ENCODE peak calls at places on chromosomes 16 and 17, in five cellular contexts. Y is activated T-helper 2 cell treated with anti-CD3 and anti-CD28 coated beads, Interferon-gamma antibody, Interleukin-2, Interleukin-4, amounts not matched to agents 10 μg/mL and 5 μg/mL and 100 μg/mL, durations not matched to agents 14 hours and 24 hours and 36 hours; B is dorsolateral prefrontal cortex; S is fibroblast of pulmonary artery; Z is fibroblast of lung. F is an unnamed sample.

GRCh38 chr16:67404740-67405226 is 11.5 kb upstream of the TPPP3 start:
- DNase-seq in S (no peak), B (no peak), Y (no peak), Z (no peak), F (no peak)

GRCh38 chr17:63847525-63848249 is 5.2 kb upstream of the SMARCD2 start:
- DNase-seq in Y (no peak), Z (no peak), B (no peak), S (no peak), F (no peak)

GRCh38 chr16:57997528-57998265 is 2.8 kb downstream of the ZNF319 start:
- DNase-seq in Y (no peak), Z (no peak), B (no peak), S (no peak), F (no peak)

GRCh38 chr16:75247249-75247648 is 4.2 kb downstream of the BCAR1 start:
- DNase-seq in B (peak; percentile 89), S (no peak), Z (no peak), Y (no peak), F (no peak)

GRCh38 chr17:48055531-48056245 is 7.5 kb downstream of the NFE2L1 start:
- DNase-seq in S (peak; percentile 90), Y (no peak), Z (peak; percentile 47), B (no peak), F (peak; percentile 94)

GRCh38 chr17:39194089-39194984 is 3.1 kb downstream of the CACNB1 start:
- DNase-seq in B (peak; percentile 82), Z (peak; percentile 69), Y (no peak), S (peak; percentile 70), F (peak; percentile 73)

GRCh38 chr17:34822007-34822737 is 139.1 kb downstream of the CCT6B start:
- DNase-seq in Y (no peak), S (no peak), Z (no peak), B (no peak), F (no peak)

GRCh38 chr17:77916771-77917481 is 41.6 kb upstream of the TNRC6C start:
- DNase-seq in S (no peak), B (no peak), Y (no peak), Z (no peak), F (no peak)

GRCh38 chr17:64041912-64042311 is 21.5 kb upstream of the ICAM2 start:
- DNase-seq in Z (no peak), Y (no peak), S (no peak), B (no peak), F (no peak)

GRCh38 chr16:31664683-31665482 is 137.2 kb downstream of the AHSP start:
- DNase-seq in Y (no peak), B (no peak), S (peak; percentile 3), Z (peak; percentile 61), F (peak; percentile 70)

GRCh38 chr16:11697319-11697718 is 29.1 kb downstream of the SNN start:
- DNase-seq in Y (no peak), B (peak; percentile 66), S (no peak), Z (no peak), F (no peak)

GRCh38 chr16:88872650-88873331 is 6.3 kb upstream of the PABPN1L start:
- DNase-seq in Y (no peak), Z (no peak), S (no peak), B (no peak), F (no peak)

GRCh38 chr16:64626771-64627170 is 495.1 kb downstream of the CDH11 start:
- DNase-seq in Y (no peak), S (no peak), B (no peak), Z (peak; percentile 27), F (peak; percentile 15)

GRCh38 chr16:21161211-21161610 is 2.7 kb downstream of the LDAF1 start:
- DNase-seq in Y (no peak), Z (no peak), B (no peak), S (peak; percentile 7), F (no peak)

GRCh38 chr17:8125196-8125946 is 1.5 kb upstream of the HES7 start:
- DNase-seq in B (peak; percentile 83), Y (peak; percentile 78), Z (peak; percentile 43), S (peak; percentile 69), F (peak; percentile 76)

GRCh38 chr16:85683363-85683762 is 5.4 kb downstream of the GINS2 start:
- DNase-seq in Z (no peak), S (no peak), B (no peak), Y (no peak), F (no peak)

GRCh38 chr17:4872786-4873185 is 26.6 kb upstream of the C17orf107 start:
- DNase-seq in S (peak; percentile 12), Y (no peak), Z (no peak), B (no peak), F (no peak)

GRCh38 chr16:22694887-22695382 is 119.0 kb upstream of the HS3ST2 start:
- DNase-seq in B (no peak), Z (peak; percentile 92), S (peak; percentile 54), Y (no peak), F (peak; percentile 90)

GRCh38 chr17:80761421-80761871 is 216.8 kb downstream of the RPTOR start:
- DNase-seq in S (peak; percentile 69), Y (peak; percentile 73), B (no peak), Z (peak; percentile 89), F (peak; percentile 89)

GRCh38 chr17:44921122-44921882 is 6.0 kb upstream of the GFAP start:
- DNase-seq in B (no peak), Z (no peak), Y (no peak), S (no peak), F (no peak)

GRCh38 chr17:3557768-3558583 is at the start of gene TRPV3:
- DNase-seq in Y (no peak), S (no peak), Z (peak; percentile 25), B (peak; percentile 48), F (no peak)

GRCh38 chr17:64213995-64214507 is 49.0 kb downstream of the TEX2 start:
- DNase-seq in S (no peak), B (no peak), Y (no peak), Z (peak; percentile 72), F (no peak)

F was measured in fibroblast of villous mesenchyme.